ENCODE peak calls at places on chromosomes 5 and 9, in four cellular contexts. One of them, this sample, is unnamed.

GRCh38 chr5:162929104-162929503 is 508.3 kb upstream of the CCNG1 start:
- DNase-seq in K562: no peak
- DNase-seq in cardiac fibroblast: no peak
- DNase-seq in fibroblast of pulmonary artery: no peak
- DNase-seq in this sample: no peak

GRCh38 chr5:159105318-159106053 is 5.8 kb upstream of the EBF1 start:
- DNase-seq in K562: no peak
- DNase-seq in cardiac fibroblast: no peak
- DNase-seq in fibroblast of pulmonary artery: no peak
- DNase-seq in this sample: no peak

GRCh38 chr9:133505186-133505830 is 19.5 kb downstream of the MYMK start:
- DNase-seq in K562: no peak
- DNase-seq in cardiac fibroblast: no peak
- DNase-seq in fibroblast of pulmonary artery: no peak
- DNase-seq in this sample: no peak

GRCh38 chr5:40429258-40430111 is 250.2 kb upstream of the PTGER4 start:
- DNase-seq in K562: no peak
- DNase-seq in cardiac fibroblast: peak; percentile 43
- DNase-seq in fibroblast of pulmonary artery: peak; percentile 42
- DNase-seq in this sample: peak; percentile 59

GRCh38 chr5:17127743-17128231 is 89.6 kb upstream of the BASP1 start:
- DNase-seq in K562: no peak
- DNase-seq in cardiac fibroblast: peak; percentile 68
- DNase-seq in fibroblast of pulmonary artery: peak; percentile 80
- DNase-seq in this sample: peak; percentile 79

GRCh38 chr9:76557674-76558073 is 98.7 kb downstream of the GCNT1 start:
- DNase-seq in K562: no peak
- DNase-seq in cardiac fibroblast: no peak
- DNase-seq in fibroblast of pulmonary artery: no peak
- DNase-seq in this sample: no peak

GRCh38 chr5:91641730-91642350 is 258.7 kb upstream of the ARRDC3 start:
- DNase-seq in K562: peak; percentile 45
- DNase-seq in cardiac fibroblast: peak; percentile 60
- DNase-seq in fibroblast of pulmonary artery: peak; percentile 64
- DNase-seq in this sample: peak; percentile 60

GRCh38 chr5:170221319-170221718 is 11.5 kb upstream of the C5orf58 start:
- DNase-seq in K562: no peak
- DNase-seq in cardiac fibroblast: peak; percentile 41
- DNase-seq in fibroblast of pulmonary artery: peak; percentile 29
- DNase-seq in this sample: no peak

GRCh38 chr5:89241186-89241585 is 358.2 kb upstream of the MEF2C start:
- DNase-seq in K562: no peak
- DNase-seq in cardiac fibroblast: peak; percentile 7
- DNase-seq in fibroblast of pulmonary artery: peak; percentile 10
- DNase-seq in this sample: no peak

GRCh38 chr5:157961828-157962390 is 103.0 kb upstream of the CLINT1 start:
- DNase-seq in K562: no peak
- DNase-seq in cardiac fibroblast: no peak
- DNase-seq in fibroblast of pulmonary artery: no peak
- DNase-seq in this sample: no peak

GRCh38 chr5:140855772-140856674 is at the start of gene PCDHA10:
- DNase-seq in K562: no peak
- DNase-seq in cardiac fibroblast: no peak
- DNase-seq in fibroblast of pulmonary artery: peak; percentile 15
- DNase-seq in this sample: peak; percentile 26

GRCh38 chr5:82735160-82735789 is 341.9 kb downstream of the TMEM167A start:
- DNase-seq in K562: peak; percentile 14
- DNase-seq in cardiac fibroblast: peak; percentile 77
- DNase-seq in fibroblast of pulmonary artery: peak; percentile 78
- DNase-seq in this sample: peak; percentile 34

GRCh38 chr5:95842955-95843544 is 20.5 kb upstream of the GLRX start:
- DNase-seq in K562: peak; percentile 89
- DNase-seq in cardiac fibroblast: peak; percentile 71
- DNase-seq in fibroblast of pulmonary artery: peak; percentile 72
- DNase-seq in this sample: peak; percentile 71

GRCh38 chr5:150270546-150271295 is 18.9 kb downstream of the CAMK2A start:
- DNase-seq in K562: no peak
- DNase-seq in cardiac fibroblast: no peak
- DNase-seq in fibroblast of pulmonary artery: no peak
- DNase-seq in this sample: peak; percentile 37

GRCh38 chr5:176538505-176538806 is 1.3 kb upstream of the RNF44 start:
- DNase-seq in K562: peak; percentile 46
- DNase-seq in cardiac fibroblast: no peak
- DNase-seq in fibroblast of pulmonary artery: no peak
- DNase-seq in this sample: no peak

GRCh38 chr5:137730331-137730730 is 5.6 kb downstream of the KLHL3 start:
- DNase-seq in K562: no peak
- DNase-seq in cardiac fibroblast: no peak
- DNase-seq in fibroblast of pulmonary artery: no peak
- DNase-seq in this sample: no peak

GRCh38 chr9:34759432-34760134 is 49.6 kb upstream of the CCL21 start:
- DNase-seq in K562: no peak
- DNase-seq in cardiac fibroblast: no peak
- DNase-seq in fibroblast of pulmonary artery: no peak
- DNase-seq in this sample: no peak

GRCh38 chr5:17180330-17180843 is 37.0 kb upstream of the BASP1 start:
- DNase-seq in K562: no peak
- DNase-seq in cardiac fibroblast: no peak
- DNase-seq in fibroblast of pulmonary artery: no peak
- DNase-seq in this sample: no peak

GRCh38 chr5:74056789-74057164 is 430.8 kb downstream of the ARHGEF28 start:
- DNase-seq in K562: peak; percentile 1
- DNase-seq in cardiac fibroblast: peak; percentile 58
- DNase-seq in fibroblast of pulmonary artery: peak; percentile 67
- DNase-seq in this sample: peak; percentile 52

GRCh38 chr5:150394103-150394502 is 18.6 kb downstream of the CD74 start:
- DNase-seq in K562: no peak
- DNase-seq in cardiac fibroblast: no peak
- DNase-seq in fibroblast of pulmonary artery: peak; percentile 26
- DNase-seq in this sample: no peak

GRCh38 chr9:71683598-71684235 is 84.6 kb downstream of the CEMIP2 start:
- DNase-seq in K562: no peak
- DNase-seq in cardiac fibroblast: peak; percentile 67
- DNase-seq in fibroblast of pulmonary artery: peak; percentile 37
- DNase-seq in this sample: peak; percentile 88
- TF ChIP-seq CTCF in K562: no peak
- TF ChIP-seq CTCF in cardiac fibroblast: peak; percentile 33
- TF ChIP-seq CTCF in fibroblast of pulmonary artery: peak; percentile 33
- TF ChIP-seq CTCF in this sample: peak; percentile 62

GRCh38 chr5:37375091-37375490 is 4.0 kb upstream of the WDR70 start:
- DNase-seq in K562: no peak
- DNase-seq in cardiac fibroblast: no peak
- DNase-seq in fibroblast of pulmonary artery: no peak
- DNase-seq in this sample: no peak
- TF ChIP-seq CTCF in K562: no peak
- TF ChIP-seq CTCF in cardiac fibroblast: no peak
- TF ChIP-seq CTCF in fibroblast of pulmonary artery: no peak
- TF ChIP-seq CTCF in this sample: no peak

DNA sequence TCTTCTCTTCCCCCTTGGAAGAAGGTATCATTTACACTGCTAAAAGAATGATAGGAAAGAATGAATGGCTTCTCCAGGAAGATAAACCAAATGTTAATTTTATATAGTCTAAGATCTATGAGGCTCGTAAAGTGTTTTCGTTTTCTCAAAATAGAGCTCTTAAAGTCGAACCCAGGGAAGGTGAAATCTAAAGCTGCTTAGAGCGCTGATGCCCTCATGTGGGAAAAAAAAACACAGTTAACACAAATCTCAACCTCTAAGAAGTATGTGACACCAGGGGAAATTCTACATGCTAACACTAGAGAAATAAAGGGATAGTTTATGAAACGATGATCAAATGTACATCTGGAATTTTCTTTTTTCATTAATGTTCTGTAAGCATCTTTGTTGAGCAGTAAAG is 257.9 kb downstream of the RASEF start:
- DNase-seq in K562: no peak
- DNase-seq in cardiac fibroblast: no peak
- DNase-seq in fibroblast of pulmonary artery: no peak
- DNase-seq in this sample: no peak
- TF ChIP-seq CTCF in K562: no peak
- TF ChIP-seq CTCF in cardiac fibroblast: no peak
- TF ChIP-seq CTCF in fibroblast of pulmonary artery: no peak
- TF ChIP-seq CTCF in this sample: no peak

GRCh38 chr5:34905564-34905963 is 9.7 kb downstream of the RAD1 start:
- DNase-seq in K562: no peak
- DNase-seq in cardiac fibroblast: peak; percentile 49
- DNase-seq in fibroblast of pulmonary artery: peak; percentile 39
- DNase-seq in this sample: peak; percentile 18
- TF ChIP-seq CTCF in K562: peak; percentile 50
- TF ChIP-seq CTCF in cardiac fibroblast: peak; percentile 35
- TF ChIP-seq CTCF in fibroblast of pulmonary artery: peak; percentile 53
- TF ChIP-seq CTCF in this sample: peak; percentile 34

DNA sequence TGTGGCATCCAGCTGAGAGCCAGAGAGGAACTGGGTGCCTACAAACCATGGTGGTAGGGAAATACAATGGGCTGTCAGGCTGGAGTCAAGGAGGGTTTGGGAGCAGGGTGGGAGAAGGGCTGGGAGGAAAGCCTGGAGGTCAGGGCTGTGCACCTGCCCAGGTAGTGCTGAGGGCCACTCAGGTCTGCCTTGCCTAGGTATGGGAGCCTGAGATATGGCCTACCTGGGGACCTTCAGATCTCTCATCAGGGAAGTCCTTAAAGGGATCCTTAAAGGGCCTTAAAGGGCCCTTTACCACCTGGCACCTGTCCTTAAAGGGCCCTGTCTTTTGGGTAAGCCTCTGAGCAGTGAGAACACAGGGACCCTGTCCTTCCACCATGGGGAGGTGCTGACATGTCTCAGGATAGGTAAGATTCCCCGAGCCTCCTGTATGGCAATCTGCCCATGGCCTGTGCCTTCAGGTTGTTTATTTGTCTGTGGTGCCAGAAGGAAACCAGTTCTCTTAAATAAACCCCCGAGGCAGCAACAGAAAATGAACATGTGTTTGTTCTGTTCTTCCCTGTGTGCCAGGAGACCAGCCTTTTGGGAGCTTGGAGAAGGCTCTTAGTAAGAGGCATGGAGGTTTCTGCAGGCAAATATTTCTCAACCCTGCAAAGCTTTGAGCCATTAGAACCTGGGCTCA is 23.3 kb downstream of the SLC25A48 start:
- DNase-seq in K562: no peak
- DNase-seq in cardiac fibroblast: no peak
- DNase-seq in fibroblast of pulmonary artery: no peak
- DNase-seq in this sample: peak; percentile 38
- TF ChIP-seq CTCF in K562: no peak
- TF ChIP-seq CTCF in cardiac fibroblast: no peak
- TF ChIP-seq CTCF in fibroblast of pulmonary artery: no peak
- TF ChIP-seq CTCF in this sample: no peak

GRCh38 chr5:43040287-43041098 is at the start of gene ANXA2R:
- DNase-seq in K562: peak; percentile 99
- DNase-seq in cardiac fibroblast: peak; percentile 97
- DNase-seq in fibroblast of pulmonary artery: peak; percentile 97
- DNase-seq in this sample: no peak

GRCh38 chr5:43039115-43039467 is 1.0 kb downstream of the ANXA2R start:
- DNase-seq in K562: no peak
- DNase-seq in cardiac fibroblast: no peak
- DNase-seq in fibroblast of pulmonary artery: no peak
- DNase-seq in this sample: no peak

GRCh38 chr5:43041131-43041668 is 1.1 kb upstream of the ANXA2R start:
- DNase-seq in K562: peak; percentile 74
- DNase-seq in cardiac fibroblast: no peak
- DNase-seq in fibroblast of pulmonary artery: peak; percentile 89
- DNase-seq in this sample: no peak

GRCh38 chr5:43038523-43038989 is 1.6 kb downstream of the ANXA2R start:
- DNase-seq in K562: peak; percentile 58
- DNase-seq in cardiac fibroblast: no peak
- DNase-seq in fibroblast of pulmonary artery: peak; percentile 40
- DNase-seq in this sample: no peak

GRCh38 chr5:43039468-43040286 is 442 bp downstream of the ANXA2R start:
- DNase-seq in K562: peak; percentile 89
- DNase-seq in cardiac fibroblast: peak; percentile 91
- DNase-seq in fibroblast of pulmonary artery: peak; percentile 92
- DNase-seq in this sample: no peak
- TF ChIP-seq CTCF in K562: peak; percentile 73
- TF ChIP-seq CTCF in cardiac fibroblast: no peak
- TF ChIP-seq CTCF in fibroblast of pulmonary artery: peak; percentile 11
- TF ChIP-seq CTCF in this sample: no peak

This sample was measured in MCF 10A.